ENCODE peak calls at places on chromosomes 7 and 10, in ten cellular contexts. Z is stomach; P is aorta; Q is SJSA1; H is CD8-positive, alpha-beta memory T cell; C is SK-N-SH; R is neural progenitor cell; J is left ventricle myocardium inferior; Y is CD8-positive, alpha-beta T cell; F is pancreas. E is an unnamed sample.

GRCh38 chr10:29583674-29584073 is 51.1 kb downstream of the SVIL start:
- DNase-seq in J (no peak), P (no peak), H (no peak), Q (peak; percentile 39), R (no peak), F (no peak), Z (no peak), Y (no peak), C (no peak), E (no peak)

GRCh38 chr10:79379512-79380124 is 32.3 kb downstream of the PPIF start:
- DNase-seq in J (no peak), Z (peak; percentile 25), Q (no peak), F (no peak), R (no peak), H (no peak), P (no peak), C (no peak), Y (no peak), E (no peak)

GRCh38 chr7:69599211-69599878 is 1.1 kb downstream of the AUTS2 start:
- DNase-seq in F (peak; percentile 37), C (peak; percentile 82), Q (no peak), Z (no peak), P (peak; percentile 76), H (no peak), Y (no peak), R (peak; percentile 70), J (no peak), E (no peak)

GRCh38 chr7:117008849-117009531 is 55.7 kb downstream of the ST7 start:
- DNase-seq in Y (no peak), H (peak; percentile 52), J (no peak), F (no peak), P (no peak), C (no peak), Z (no peak), R (no peak), Q (peak; percentile 74), E (no peak)

GRCh38 chr10:11527700-11528255 is 83.7 kb downstream of the USP6NL start:
- DNase-seq in Z (no peak), F (no peak), P (no peak), C (no peak), H (no peak), J (no peak), Y (no peak), Q (no peak), R (no peak), E (no peak)

GRCh38 chr10:101602767-101603398 is 14.8 kb downstream of the DPCD start:
- DNase-seq in Z (peak; percentile 74), H (peak; percentile 29), R (peak; percentile 90), P (peak; percentile 89), J (peak; percentile 65), C (peak; percentile 84), Q (peak; percentile 71), F (peak; percentile 62), Y (peak; percentile 31), E (no peak)

GRCh38 chr10:30386801-30387588 is 37.9 kb upstream of the MTPAP start:
- DNase-seq in R (no peak), Z (no peak), J (no peak), H (no peak), C (no peak), Q (no peak), Y (no peak), P (no peak), F (no peak), E (no peak)

GRCh38 chr7:3404490-3404889 is 103.4 kb downstream of the SDK1 start:
- DNase-seq in Q (no peak), Z (no peak), R (no peak), Y (no peak), F (no peak), C (peak; percentile 67), J (no peak), H (no peak), P (no peak), E (no peak)

GRCh38 chr7:93799750-93800357 is 90.7 kb downstream of the TFPI2 start:
- DNase-seq in Z (no peak), P (no peak), Y (no peak), F (no peak), R (peak; percentile 13), C (peak; percentile 17), J (no peak), Q (peak; percentile 3), H (no peak), E (no peak)

GRCh38 chr10:132162590-132163277 is 24.0 kb upstream of the DPYSL4 start:
- DNase-seq in Z (peak; percentile 45), J (peak; percentile 55), F (peak; percentile 14), P (peak; percentile 51), H (no peak), Y (no peak), R (no peak), Q (no peak), C (no peak), E (no peak)

GRCh38 chr7:45992831-45993230 is 71.8 kb upstream of the IGFBP3 start:
- DNase-seq in Q (no peak), C (no peak), F (no peak), H (no peak), R (no peak), J (no peak), Y (no peak), P (no peak), Z (no peak), E (no peak)

GRCh38 chr10:47060993-47061500 is 149.8 kb downstream of the PTPN20 start:
- DNase-seq in Q (no peak), Z (no peak), H (no peak), J (no peak), F (no peak), R (no peak), P (no peak), Y (no peak), C (no peak), E (no peak)

GRCh38 chr10:67107670-67108069 is 181.8 kb downstream of the LRRTM3 start:
- DNase-seq in C (no peak), Q (no peak), P (no peak), F (peak; percentile 3), H (no peak), Y (no peak), R (no peak), Z (no peak), J (no peak), E (no peak)

GRCh38 chr10:14665304-14665703 is 109.4 kb downstream of the FAM107B start:
- DNase-seq in Y (no peak), C (no peak), J (no peak), F (no peak), P (no peak), H (no peak), Z (no peak), Q (no peak), R (no peak), E (no peak)

DNA sequence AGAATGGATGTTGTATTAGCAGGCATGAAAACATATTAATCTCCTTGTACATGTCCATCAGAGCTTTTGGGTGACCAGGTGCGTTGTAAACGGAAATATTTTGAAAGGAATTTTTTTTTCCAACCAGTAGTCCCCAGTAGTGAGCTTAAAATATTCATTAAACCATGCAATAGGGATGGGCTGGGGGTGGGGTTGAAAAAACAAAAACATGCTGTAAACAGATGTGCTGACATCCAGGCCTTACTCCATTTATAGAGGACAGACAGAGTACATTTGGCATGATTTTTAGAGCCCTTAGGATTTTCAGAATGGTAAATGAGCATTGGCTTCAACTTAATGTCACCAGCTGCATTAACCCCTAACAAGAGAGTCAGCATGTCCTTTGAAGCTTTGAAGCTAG is 50.2 kb downstream of the PTPN12 start:
- DNase-seq in Y (no peak), C (no peak), P (no peak), H (no peak), J (no peak), Q (no peak), Z (no peak), R (no peak), F (no peak), E (no peak)
- H3K4me1 ChIP-seq in Y (no peaks in the 10 kb centered on the region), C (no peaks in the 10 kb centered on the region), P (no peaks in the 10 kb centered on the region), H (no peaks in the 10 kb centered on the region), J (peaks cover 13% of the 10 kb centered on the region), Q (no peaks in the 10 kb centered on the region), Z (no peaks in the 10 kb centered on the region), R (no peaks in the 10 kb centered on the region), F (no peaks in the 10 kb centered on the region), E (no peaks in the 10 kb centered on the region)

GRCh38 chr7:8065356-8065813 is 96.8 kb downstream of the GLCCI1 start:
- DNase-seq in Y (no peak), R (no peak), P (no peak), F (no peak), H (no peak), J (no peak), Z (no peak), Q (no peak), C (no peak), E (no peak)
- H3K4me3 ChIP-seq in Y (no peak overlapping the region), R (no peak overlapping the region), P (no peak overlapping the region), F (no peak overlapping the region), H (no peak overlapping the region), J (no peak overlapping the region), Z (no peak overlapping the region), Q (no peak overlapping the region), C (no peak overlapping the region), E (no peak overlapping the region)

GRCh38 chr10:37240223-37240622 is 114.8 kb downstream of the ANKRD30A start:
- DNase-seq in J (no peak), R (no peak), P (no peak), Y (no peak), C (no peak), F (no peak), Q (no peak), H (no peak), Z (no peak), E (no peak)
- H3K9me3 ChIP-seq in J (no peaks in the 10 kb centered on the region), R (peaks cover 43% of the 10 kb centered on the region), P (no peaks in the 10 kb centered on the region), Y (no peaks in the 10 kb centered on the region), C (no peaks in the 10 kb centered on the region), F (no peaks in the 10 kb centered on the region), Q (no peaks in the 10 kb centered on the region), H (peaks cover 9% of the 10 kb centered on the region), Z (no peaks in the 10 kb centered on the region), E (no peaks in the 10 kb centered on the region)

GRCh38 chr10:76301950-76302349 is 870.5 kb downstream of the LRMDA start:
- DNase-seq in P (no peak), Z (no peak), F (no peak), J (no peak), H (no peak), Y (no peak), C (no peak), Q (no peak), R (no peak), E (no peak)

GRCh38 chr10:76298329-76298728 is 866.9 kb downstream of the LRMDA start:
- DNase-seq in Z (no peak), C (no peak), H (no peak), P (no peak), Y (no peak), Q (no peak), F (no peak), R (no peak), J (no peak), E (no peak)

GRCh38 chr10:76297787-76298281 is 866.4 kb downstream of the LRMDA start:
- DNase-seq in R (peak; percentile 59), H (no peak), F (no peak), P (no peak), Q (no peak), Y (no peak), Z (peak; percentile 57), C (no peak), J (no peak), E (no peak)

GRCh38 chr10:76296885-76297775 is 865.7 kb downstream of the LRMDA start:
- DNase-seq in R (no peak), P (no peak), J (no peak), Q (no peak), F (no peak), C (no peak), Y (no peak), Z (no peak), H (no peak), E (no peak)

DNA sequence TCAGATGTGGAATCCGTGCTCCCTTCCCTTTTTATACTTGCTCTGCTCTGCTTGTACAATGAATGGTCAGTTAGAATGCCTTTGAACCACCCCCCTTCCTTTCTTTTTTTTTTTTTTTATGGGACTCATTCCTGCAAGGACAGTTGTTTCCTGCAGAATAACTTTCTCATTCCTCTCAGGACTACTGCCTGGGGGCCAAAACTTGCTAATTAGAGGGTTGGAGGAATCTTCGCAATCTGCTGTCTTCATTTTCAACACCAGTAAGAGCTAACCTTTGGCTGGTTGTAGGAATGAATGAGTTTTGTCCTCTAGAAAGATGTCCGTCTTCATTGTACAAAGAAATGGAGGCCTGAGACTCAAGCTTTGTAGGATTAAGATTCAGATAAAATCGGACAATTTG is 868.1 kb downstream of the LRMDA start:
- DNase-seq in P (no peak), R (no peak), F (no peak), H (no peak), Q (no peak), Y (no peak), Z (no peak), J (no peak), C (no peak), E (no peak)
- H3K4me1 ChIP-seq in P (peaks cover 13% of the 10 kb centered on the region), R (peaks cover 44% of the 10 kb centered on the region), F (peaks cover 20% of the 10 kb centered on the region), H (no peaks in the 10 kb centered on the region), Q (no peaks in the 10 kb centered on the region), Y (no peaks in the 10 kb centered on the region), Z (peaks cover 24% of the 10 kb centered on the region), J (peaks cover 30% of the 10 kb centered on the region), C (peaks cover 7% of the 10 kb centered on the region), E (no peaks in the 10 kb centered on the region)